ENCODE peak calls at places on chromosomes 1 and 21, in ten cellular contexts. One of them, this sample, is unnamed.

GRCh38 chr1:59672851-59673574 is 141.7 kb upstream of the HOOK1 start:
- DNase-seq in T-helper 2 cell: no peak
- DNase-seq in activated T-helper 9 cell treated with anti-CD3 and anti-CD28 coated beads, Interleukin-2, amount 50 U/mL, for 16 hours: no peak
- DNase-seq in posterior vena cava: no peak
- DNase-seq in stimulated activated CD4-positive, alpha-beta T cell treated with anti-CD3 and anti-CD28 coated beads, Interleukin-15, amount 100 ng/mL, for 24 hours: no peak
- DNase-seq in NCI-H510A: no peak
- DNase-seq in G401: no peak
- DNase-seq in IMR-90: peak
- DNase-seq in Kasumi-1: no peak
- DNase-seq in stimulated activated CD8-positive, alpha-beta memory T cell treated with anti-CD3 and anti-CD28 coated beads, Interleukin-2, amount 100 ng/mL, for 1 hour: no peak
- DNase-seq in this sample: no peak

GRCh38 chr1:174815036-174815435 is 184.7 kb upstream of the CACYBP start:
- DNase-seq in T-helper 2 cell: no peak
- DNase-seq in activated T-helper 9 cell treated with anti-CD3 and anti-CD28 coated beads, Interleukin-2, amount 50 U/mL, for 16 hours: no peak
- DNase-seq in posterior vena cava: no peak
- DNase-seq in stimulated activated CD4-positive, alpha-beta T cell treated with anti-CD3 and anti-CD28 coated beads, Interleukin-15, amount 100 ng/mL, for 24 hours: peak
- DNase-seq in NCI-H510A: no peak
- DNase-seq in G401: no peak
- DNase-seq in IMR-90: peak
- DNase-seq in Kasumi-1: no peak
- DNase-seq in stimulated activated CD8-positive, alpha-beta memory T cell treated with anti-CD3 and anti-CD28 coated beads, Interleukin-2, amount 100 ng/mL, for 1 hour: no peak
- DNase-seq in this sample: no peak

GRCh38 chr1:110309139-110309538 is 30.0 kb upstream of the RBM15 start:
- DNase-seq in T-helper 2 cell: no peak
- DNase-seq in activated T-helper 9 cell treated with anti-CD3 and anti-CD28 coated beads, Interleukin-2, amount 50 U/mL, for 16 hours: no peak
- DNase-seq in posterior vena cava: no peak
- DNase-seq in stimulated activated CD4-positive, alpha-beta T cell treated with anti-CD3 and anti-CD28 coated beads, Interleukin-15, amount 100 ng/mL, for 24 hours: no peak
- DNase-seq in NCI-H510A: no peak
- DNase-seq in G401: peak
- DNase-seq in IMR-90: peak
- DNase-seq in Kasumi-1: no peak
- DNase-seq in stimulated activated CD8-positive, alpha-beta memory T cell treated with anti-CD3 and anti-CD28 coated beads, Interleukin-2, amount 100 ng/mL, for 1 hour: no peak
- DNase-seq in this sample: no peak

GRCh38 chr1:3668585-3669300 is 16.4 kb downstream of the TP73 start:
- DNase-seq in T-helper 2 cell: peak
- DNase-seq in activated T-helper 9 cell treated with anti-CD3 and anti-CD28 coated beads, Interleukin-2, amount 50 U/mL, for 16 hours: no peak
- DNase-seq in posterior vena cava: peak
- DNase-seq in stimulated activated CD4-positive, alpha-beta T cell treated with anti-CD3 and anti-CD28 coated beads, Interleukin-15, amount 100 ng/mL, for 24 hours: no peak
- DNase-seq in NCI-H510A: peak
- DNase-seq in G401: peak
- DNase-seq in IMR-90: no peak
- DNase-seq in Kasumi-1: no peak
- DNase-seq in stimulated activated CD8-positive, alpha-beta memory T cell treated with anti-CD3 and anti-CD28 coated beads, Interleukin-2, amount 100 ng/mL, for 1 hour: no peak
- DNase-seq in this sample: no peak

GRCh38 chr1:37974575-37974974 is 15.2 kb downstream of the SF3A3 start:
- DNase-seq in T-helper 2 cell: no peak
- DNase-seq in activated T-helper 9 cell treated with anti-CD3 and anti-CD28 coated beads, Interleukin-2, amount 50 U/mL, for 16 hours: no peak
- DNase-seq in posterior vena cava: no peak
- DNase-seq in stimulated activated CD4-positive, alpha-beta T cell treated with anti-CD3 and anti-CD28 coated beads, Interleukin-15, amount 100 ng/mL, for 24 hours: no peak
- DNase-seq in NCI-H510A: no peak
- DNase-seq in G401: no peak
- DNase-seq in IMR-90: no peak
- DNase-seq in Kasumi-1: no peak
- DNase-seq in stimulated activated CD8-positive, alpha-beta memory T cell treated with anti-CD3 and anti-CD28 coated beads, Interleukin-2, amount 100 ng/mL, for 1 hour: no peak
- DNase-seq in this sample: no peak

GRCh38 chr1:199089393-199090122 is 450.7 kb downstream of the PTPRC start:
- DNase-seq in T-helper 2 cell: no peak
- DNase-seq in activated T-helper 9 cell treated with anti-CD3 and anti-CD28 coated beads, Interleukin-2, amount 50 U/mL, for 16 hours: no peak
- DNase-seq in posterior vena cava: no peak
- DNase-seq in stimulated activated CD4-positive, alpha-beta T cell treated with anti-CD3 and anti-CD28 coated beads, Interleukin-15, amount 100 ng/mL, for 24 hours: peak
- DNase-seq in NCI-H510A: no peak
- DNase-seq in G401: no peak
- DNase-seq in IMR-90: peak
- DNase-seq in Kasumi-1: peak
- DNase-seq in stimulated activated CD8-positive, alpha-beta memory T cell treated with anti-CD3 and anti-CD28 coated beads, Interleukin-2, amount 100 ng/mL, for 1 hour: peak
- DNase-seq in this sample: no peak

GRCh38 chr1:37605061-37605650 is 9.4 kb upstream of the GNL2 start:
- DNase-seq in T-helper 2 cell: no peak
- DNase-seq in activated T-helper 9 cell treated with anti-CD3 and anti-CD28 coated beads, Interleukin-2, amount 50 U/mL, for 16 hours: no peak
- DNase-seq in posterior vena cava: no peak
- DNase-seq in stimulated activated CD4-positive, alpha-beta T cell treated with anti-CD3 and anti-CD28 coated beads, Interleukin-15, amount 100 ng/mL, for 24 hours: no peak
- DNase-seq in NCI-H510A: no peak
- DNase-seq in G401: no peak
- DNase-seq in IMR-90: no peak
- DNase-seq in Kasumi-1: no peak
- DNase-seq in stimulated activated CD8-positive, alpha-beta memory T cell treated with anti-CD3 and anti-CD28 coated beads, Interleukin-2, amount 100 ng/mL, for 1 hour: no peak
- DNase-seq in this sample: no peak

GRCh38 chr1:178607718-178608408 is 95.0 kb downstream of the TEX35 start:
- DNase-seq in T-helper 2 cell: no peak
- DNase-seq in activated T-helper 9 cell treated with anti-CD3 and anti-CD28 coated beads, Interleukin-2, amount 50 U/mL, for 16 hours: no peak
- DNase-seq in posterior vena cava: no peak
- DNase-seq in stimulated activated CD4-positive, alpha-beta T cell treated with anti-CD3 and anti-CD28 coated beads, Interleukin-15, amount 100 ng/mL, for 24 hours: no peak
- DNase-seq in NCI-H510A: no peak
- DNase-seq in G401: no peak
- DNase-seq in IMR-90: no peak
- DNase-seq in Kasumi-1: no peak
- DNase-seq in stimulated activated CD8-positive, alpha-beta memory T cell treated with anti-CD3 and anti-CD28 coated beads, Interleukin-2, amount 100 ng/mL, for 1 hour: no peak
- DNase-seq in this sample: no peak

GRCh38 chr1:113677250-113678158 is 81.8 kb downstream of the PHTF1 start:
- DNase-seq in T-helper 2 cell: no peak
- DNase-seq in activated T-helper 9 cell treated with anti-CD3 and anti-CD28 coated beads, Interleukin-2, amount 50 U/mL, for 16 hours: no peak
- DNase-seq in posterior vena cava: no peak
- DNase-seq in stimulated activated CD4-positive, alpha-beta T cell treated with anti-CD3 and anti-CD28 coated beads, Interleukin-15, amount 100 ng/mL, for 24 hours: no peak
- DNase-seq in NCI-H510A: peak
- DNase-seq in G401: peak
- DNase-seq in IMR-90: peak
- DNase-seq in Kasumi-1: peak
- DNase-seq in stimulated activated CD8-positive, alpha-beta memory T cell treated with anti-CD3 and anti-CD28 coated beads, Interleukin-2, amount 100 ng/mL, for 1 hour: no peak
- DNase-seq in this sample: peak

GRCh38 chr1:7508052-7508745 is 262.9 kb upstream of the VAMP3 start:
- DNase-seq in T-helper 2 cell: no peak
- DNase-seq in activated T-helper 9 cell treated with anti-CD3 and anti-CD28 coated beads, Interleukin-2, amount 50 U/mL, for 16 hours: no peak
- DNase-seq in posterior vena cava: no peak
- DNase-seq in stimulated activated CD4-positive, alpha-beta T cell treated with anti-CD3 and anti-CD28 coated beads, Interleukin-15, amount 100 ng/mL, for 24 hours: no peak
- DNase-seq in NCI-H510A: no peak
- DNase-seq in G401: no peak
- DNase-seq in IMR-90: no peak
- DNase-seq in Kasumi-1: no peak
- DNase-seq in stimulated activated CD8-positive, alpha-beta memory T cell treated with anti-CD3 and anti-CD28 coated beads, Interleukin-2, amount 100 ng/mL, for 1 hour: no peak
- DNase-seq in this sample: no peak

GRCh38 chr21:39535646-39536437 is 76.9 kb upstream of the B3GALT5 start:
- DNase-seq in T-helper 2 cell: no peak
- DNase-seq in activated T-helper 9 cell treated with anti-CD3 and anti-CD28 coated beads, Interleukin-2, amount 50 U/mL, for 16 hours: no peak
- DNase-seq in posterior vena cava: no peak
- DNase-seq in stimulated activated CD4-positive, alpha-beta T cell treated with anti-CD3 and anti-CD28 coated beads, Interleukin-15, amount 100 ng/mL, for 24 hours: no peak
- DNase-seq in NCI-H510A: no peak
- DNase-seq in G401: no peak
- DNase-seq in IMR-90: no peak
- DNase-seq in Kasumi-1: no peak
- DNase-seq in stimulated activated CD8-positive, alpha-beta memory T cell treated with anti-CD3 and anti-CD28 coated beads, Interleukin-2, amount 100 ng/mL, for 1 hour: no peak
- DNase-seq in this sample: no peak

GRCh38 chr1:91345395-91346005 is 59.1 kb downstream of the HFM1 start:
- DNase-seq in T-helper 2 cell: no peak
- DNase-seq in activated T-helper 9 cell treated with anti-CD3 and anti-CD28 coated beads, Interleukin-2, amount 50 U/mL, for 16 hours: no peak
- DNase-seq in posterior vena cava: no peak
- DNase-seq in stimulated activated CD4-positive, alpha-beta T cell treated with anti-CD3 and anti-CD28 coated beads, Interleukin-15, amount 100 ng/mL, for 24 hours: no peak
- DNase-seq in NCI-H510A: no peak
- DNase-seq in G401: no peak
- DNase-seq in IMR-90: no peak
- DNase-seq in Kasumi-1: no peak
- DNase-seq in stimulated activated CD8-positive, alpha-beta memory T cell treated with anti-CD3 and anti-CD28 coated beads, Interleukin-2, amount 100 ng/mL, for 1 hour: no peak
- DNase-seq in this sample: no peak

GRCh38 chr21:41631564-41632461 is 123.9 kb upstream of the TMPRSS2 start:
- DNase-seq in T-helper 2 cell: no peak
- DNase-seq in activated T-helper 9 cell treated with anti-CD3 and anti-CD28 coated beads, Interleukin-2, amount 50 U/mL, for 16 hours: no peak
- DNase-seq in posterior vena cava: peak
- DNase-seq in stimulated activated CD4-positive, alpha-beta T cell treated with anti-CD3 and anti-CD28 coated beads, Interleukin-15, amount 100 ng/mL, for 24 hours: no peak
- DNase-seq in NCI-H510A: peak
- DNase-seq in G401: no peak
- DNase-seq in IMR-90: no peak
- DNase-seq in Kasumi-1: no peak
- DNase-seq in stimulated activated CD8-positive, alpha-beta memory T cell treated with anti-CD3 and anti-CD28 coated beads, Interleukin-2, amount 100 ng/mL, for 1 hour: no peak
- DNase-seq in this sample: no peak

GRCh38 chr1:226875641-226876295 is 5.4 kb downstream of the PSEN2 start:
- DNase-seq in T-helper 2 cell: no peak
- DNase-seq in activated T-helper 9 cell treated with anti-CD3 and anti-CD28 coated beads, Interleukin-2, amount 50 U/mL, for 16 hours: no peak
- DNase-seq in posterior vena cava: peak
- DNase-seq in stimulated activated CD4-positive, alpha-beta T cell treated with anti-CD3 and anti-CD28 coated beads, Interleukin-15, amount 100 ng/mL, for 24 hours: no peak
- DNase-seq in NCI-H510A: peak
- DNase-seq in G401: peak
- DNase-seq in IMR-90: peak
- DNase-seq in Kasumi-1: no peak
- DNase-seq in stimulated activated CD8-positive, alpha-beta memory T cell treated with anti-CD3 and anti-CD28 coated beads, Interleukin-2, amount 100 ng/mL, for 1 hour: no peak
- DNase-seq in this sample: no peak

GRCh38 chr1:239997515-239998311 is 94.0 kb upstream of the FMN2 start:
- DNase-seq in T-helper 2 cell: no peak
- DNase-seq in activated T-helper 9 cell treated with anti-CD3 and anti-CD28 coated beads, Interleukin-2, amount 50 U/mL, for 16 hours: no peak
- DNase-seq in posterior vena cava: no peak
- DNase-seq in stimulated activated CD4-positive, alpha-beta T cell treated with anti-CD3 and anti-CD28 coated beads, Interleukin-15, amount 100 ng/mL, for 24 hours: peak
- DNase-seq in NCI-H510A: no peak
- DNase-seq in G401: no peak
- DNase-seq in IMR-90: no peak
- DNase-seq in Kasumi-1: no peak
- DNase-seq in stimulated activated CD8-positive, alpha-beta memory T cell treated with anti-CD3 and anti-CD28 coated beads, Interleukin-2, amount 100 ng/mL, for 1 hour: no peak
- DNase-seq in this sample: no peak